ENCODE peak calls at places on chromosomes 4 and X, in four cellular contexts. V is uterus, I is sigmoid colon, L is upper lobe of left lung. M is an unnamed sample.

GRCh38 chr4:14916554-14917304 is 85.6 kb upstream of the CPEB2 start:
- DNase-seq in L (no peak), V (no peak), I (no peak), M (no peak)

GRCh38 chr4:58602022-58602421 is 1491.8 kb upstream of the IGFBP7 start:
- DNase-seq in I (no peak), V (no peak), L (no peak), M (no peak)

GRCh38 chr4:111982089-111982488 is 163.2 kb upstream of the FAM241A start:
- DNase-seq in I (no peak), L (no peak), V (no peak), M (no peak)

GRCh38 chr4:60780874-60781273 is 419.3 kb upstream of the ADGRL3 start:
- DNase-seq in L (no peak), V (no peak), I (no peak), M (no peak)

GRCh38 chr4:26362745-26363439 is 42.1 kb downstream of the RBPJ start:
- DNase-seq in V (no peak), I (no peak), L (no peak), M (no peak)

GRCh38 chr4:72397314-72397713 is 171.7 kb downstream of the ADAMTS3 start:
- DNase-seq in V (no peak), I (no peak), L (peak), M (no peak)

GRCh38 chrX:3286196-3286920 is 60.1 kb downstream of the MXRA5 start:
- DNase-seq in L (no peak), V (no peak), I (no peak), M (no peak)

GRCh38 chr4:84706286-84706685 is 123.4 kb downstream of the CDS1 start:
- DNase-seq in V (no peak), I (no peak), L (no peak), M (no peak)

GRCh38 chr4:173257732-173258717 is 76.1 kb downstream of the HMGB2 start:
- DNase-seq in V (peak), I (peak), L (peak), M (peak)

GRCh38 chrX:146409528-146409927 is 400.0 kb upstream of the CXorf51B start:
- DNase-seq in V (no peak), I (no peak), L (no peak), M (no peak)

GRCh38 chrX:110310896-110311295 is 7.0 kb downstream of the AMMECR1 start:
- DNase-seq in L (no peak), I (no peak), V (no peak), M (no peak)

GRCh38 chr4:8768357-8768999 is 103.2 kb downstream of the HMX1 start:
- DNase-seq in V (no peak), L (no peak), I (peak), M (no peak)

GRCh38 chr4:6119507-6120020 is 80.8 kb downstream of the JAKMIP1 start:
- DNase-seq in L (no peak), I (no peak), V (no peak), M (peak)

GRCh38 chr4:163384926-163385325 is 41.2 kb downstream of the NPY5R start:
- DNase-seq in V (no peak), L (no peak), I (no peak), M (no peak)

GRCh38 chrX:78527263-78527662 is 131.9 kb downstream of the RTL3 start:
- DNase-seq in V (no peak), L (no peak), I (no peak), M (no peak)

GRCh38 chr4:87982446-87982845 is 6.9 kb downstream of the SPP1 start:
- DNase-seq in L (no peak), I (no peak), V (no peak), M (no peak)

GRCh38 chr4:181650033-181650825 is 593.0 kb upstream of the TENM3 start:
- DNase-seq in L (no peak), V (no peak), I (no peak), M (no peak)

GRCh38 chr4:178063568-178063967 is 621.3 kb upstream of the AGA start:
- DNase-seq in L (no peak), V (no peak), I (no peak), M (no peak)

GRCh38 chr4:140343303-140343702 is 30.1 kb upstream of the SCOC start:
- DNase-seq in L (peak), V (no peak), I (no peak), M (peak)

GRCh38 chrX:119398974-119399771 is at the start of gene SLC25A43:
- DNase-seq in V (peak), L (peak), I (peak), M (peak)

GRCh38 chr4:130043796-130044195 is 947.8 kb downstream of the C4orf33 start:
- DNase-seq in I (no peak), V (no peak), L (no peak), M (no peak)

GRCh38 chr4:15659768-15660394 is 4.7 kb upstream of the FBXL5 start:
- DNase-seq in L (peak), V (no peak), I (no peak), M (no peak)

GRCh38 chr4:118974758-118975157 is 86.1 kb downstream of the SYNPO2 start:
- DNase-seq in I (no peak), L (no peak), V (no peak), M (no peak)

GRCh38 chr4:105350859-105351494 is 122.9 kb downstream of the PPA2 start:
- DNase-seq in L (no peak), V (no peak), I (no peak), M (no peak)

GRCh38 chrX:28586891-28587635 is at the start of gene IL1RAPL1:
- DNase-seq in I (no peak), V (no peak), L (no peak), M (no peak)

GRCh38 chr4:95204873-95205272 is 343.9 kb downstream of the UNC5C start:
- DNase-seq in L (no peak), I (no peak), V (no peak), M (no peak)

GRCh38 chr4:89712141-89712540 is 124.8 kb downstream of the SNCA start:
- DNase-seq in V (no peak), I (no peak), L (no peak), M (no peak)

GRCh38 chr4:165016971-165017370 is 14.8 kb upstream of the TRIM60 start:
- DNase-seq in L (no peak), V (no peak), I (no peak), M (no peak)

GRCh38 chr4:177008836-177009501 is 216.2 kb upstream of the VEGFC start:
- DNase-seq in V (no peak), L (no peak), I (no peak), M (no peak)

GRCh38 chr4:113756005-113756410 is 5.5 kb downstream of the CAMK2D start:
- DNase-seq in V (no peak), I (no peak), L (no peak), M (no peak)

GRCh38 chrX:137550561-137551305 is 15.2 kb upstream of the ZIC3 start:
- DNase-seq in L (no peak), V (no peak), I (no peak), M (no peak)

GRCh38 chrX:9539611-9540387 is 74.9 kb downstream of the TBL1X start:
- DNase-seq in L (no peak), I (no peak), V (no peak), M (no peak)

GRCh38 chrX:9542106-9542764 is 77.4 kb downstream of the TBL1X start:
- DNase-seq in I (no peak), V (no peak), L (no peak), M (no peak)

GRCh38 chrX:9537781-9538180 is 72.9 kb downstream of the TBL1X start:
- DNase-seq in L (no peak), I (no peak), V (no peak), M (no peak)

GRCh38 chrX:9535101-9535500 is 70.2 kb downstream of the TBL1X start:
- DNase-seq in L (no peak), I (no peak), V (no peak), M (no peak)

GRCh38 chrX:9538544-9539045 is 73.7 kb downstream of the TBL1X start:
- DNase-seq in I (no peak), V (no peak), L (no peak), M (peak)
- H3K4me3 ChIP-seq in I (no peak), V (no peak), L (no peak), M (no peak)

DNA sequence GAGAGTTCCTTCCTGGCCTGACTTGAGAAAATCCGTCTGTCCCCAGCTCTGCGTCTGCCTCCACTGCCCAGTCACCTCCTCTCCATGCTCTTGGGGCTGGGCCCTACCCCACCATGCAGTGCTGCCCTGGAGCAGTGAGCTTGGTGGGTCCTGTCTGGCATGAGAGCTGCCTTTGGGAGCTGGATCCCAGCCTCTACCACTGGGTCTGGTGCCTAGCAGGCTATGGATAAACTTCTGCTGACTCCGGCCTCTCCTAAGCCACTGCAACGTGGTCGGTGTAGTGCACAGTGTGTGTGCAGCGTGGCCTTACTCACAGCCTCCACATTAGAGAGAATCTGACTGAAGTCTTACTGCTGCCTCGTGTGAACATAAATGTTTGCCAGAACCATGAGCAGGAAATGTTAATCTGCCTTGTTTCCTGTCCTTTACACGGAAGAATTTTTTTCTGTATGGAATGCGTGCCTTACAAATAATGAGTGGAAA is 47.6 kb downstream of the HTT start:
- DNase-seq in L (no peak), I (no peak), V (no peak), M (no peak)
- TF ChIP-seq POLR2A in L (no peak), I (no peak), V (no peak), M (no peak)

GRCh38 chr4:48777739-48778138 is 2.3 kb downstream of the FRYL start:
- DNase-seq in L (no peak), V (no peak), I (no peak), M (no peak)
- H3K27ac ChIP-seq in L (no peak), V (peak), I (peak), M (no peak)

DNA sequence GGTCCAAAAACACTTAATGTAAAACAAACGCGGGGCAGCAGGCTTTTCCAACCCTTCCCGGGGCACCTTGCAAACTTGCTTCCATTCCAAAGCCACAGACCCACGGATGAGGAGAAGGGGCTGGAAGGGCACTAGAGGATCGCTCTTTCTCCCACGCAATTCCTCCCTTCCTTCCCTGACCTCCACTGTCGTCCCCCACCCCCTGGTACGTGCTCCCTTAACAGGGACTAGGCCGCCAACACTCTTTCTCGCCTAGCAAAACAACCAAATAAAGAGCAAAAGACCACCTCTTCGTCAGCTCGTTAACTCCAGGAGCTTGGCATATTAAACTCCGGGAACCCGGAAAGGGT is 3.9 kb downstream of the PITX2 start:
- DNase-seq in L (no peak), I (no peak), V (no peak), M (no peak)
- H3K4me3 ChIP-seq in L (no peak), I (no peak), V (no peak), M (peak)

GRCh38 chrX:54808605-54809483 is 1.3 kb downstream of the MAGED2 start:
- DNase-seq in I (peak), L (peak), V (peak), M (peak)
- TF ChIP-seq POLR2A in I (no peak), L (no peak), V (no peak), M (no peak)

GRCh38 chrX:18630956-18631355 is 41.0 kb downstream of the RS1 start:
- DNase-seq in V (no peak), L (no peak), I (no peak), M (no peak)
- H3K27ac ChIP-seq in V (no peak), L (no peak), I (no peak), M (no peak)

GRCh38 chr4:159487284-159487747 is 384.4 kb downstream of the RAPGEF2 start:
- DNase-seq in I (no peak), L (peak), V (no peak), M (no peak)
- H3K4me3 ChIP-seq in I (no peak), L (no peak), V (no peak), M (no peak)

M was measured in Peyer's patch.